ENCODE peak calls at places on chromosomes 11 and 22, in seven cellular contexts. L is IMR-90, X is H9, H is mesenchymal stem cell, Z is H1, K is mesendoderm, Y is trophoblast cell. N is an unnamed sample.

GRCh38 chr11:72813740-72814138 is 472 bp upstream of the ATG16L2 start:
- DNase-seq in L (peak; percentile 66), X (peak; percentile 75), H (no peak), Z (no peak), K (no peak), Y (peak; percentile 83), N (no peak)

GRCh38 chr11:20308601-20309000 is 54.9 kb upstream of the HTATIP2 start:
- DNase-seq in L (no peak), X (no peak), H (no peak), Z (no peak), K (no peak), Y (no peak), N (no peak)

GRCh38 chr22:25406510-25407210 is 157.8 kb upstream of the GRK3 start:
- DNase-seq in L (no peak), X (no peak), H (peak; percentile 25), Z (no peak), K (no peak), Y (peak; percentile 13), N (no peak)

GRCh38 chr22:30305519-30305905 is 16.2 kb upstream of the CASTOR1 start:
- DNase-seq in L (no peak), X (no peak), H (peak; percentile 30), Z (no peak), K (no peak), Y (no peak), N (no peak)

GRCh38 chr11:121244861-121245260 is 47.7 kb upstream of the SC5D start:
- DNase-seq in L (no peak), X (no peak), H (no peak), Z (no peak), K (no peak), Y (no peak), N (no peak)

GRCh38 chr11:86155210-86155844 is 86.4 kb upstream of the PICALM start:
- DNase-seq in L (no peak), X (no peak), H (no peak), Z (no peak), K (no peak), Y (no peak), N (no peak)

GRCh38 chr11:77407613-77408012 is 66.3 kb downstream of the PAK1 start:
- DNase-seq in L (peak; percentile 92), X (no peak), H (peak; percentile 78), Z (no peak), K (peak; percentile 37), Y (no peak), N (no peak)

GRCh38 chr11:18723991-18724390 is 2.0 kb downstream of the IGSF22 start:
- DNase-seq in L (no peak), X (no peak), H (no peak), Z (no peak), K (no peak), Y (no peak), N (no peak)

GRCh38 chr11:76637491-76638266 is 32.9 kb downstream of the LRRC32 start:
- DNase-seq in L (no peak), X (peak; percentile 14), H (no peak), Z (no peak), K (no peak), Y (no peak), N (no peak)

GRCh38 chr11:38990139-38990538 is 2392.1 kb upstream of the RAG2 start:
- DNase-seq in L (no peak), X (no peak), H (no peak), Z (no peak), K (no peak), Y (no peak), N (no peak)

GRCh38 chr11:19060629-19061028 is at the start of gene MRGPRX2:
- DNase-seq in L (no peak), X (no peak), H (no peak), Z (no peak), K (no peak), Y (no peak), N (no peak)

GRCh38 chr11:12318791-12319733 is 58.3 kb upstream of the PARVA start:
- DNase-seq in L (peak; percentile 89), X (no peak), H (peak; percentile 78), Z (no peak), K (no peak), Y (no peak), N (no peak)

GRCh38 chr11:32052218-32052617 is 38.7 kb upstream of the RCN1 start:
- DNase-seq in L (peak; percentile 58), X (peak; percentile 35), H (peak; percentile 57), Z (peak; percentile 73), K (peak; percentile 44), Y (peak; percentile 53), N (peak; percentile 47)

GRCh38 chr22:41480397-41480735 is 11.4 kb downstream of the ACO2 start:
- DNase-seq in L (peak; percentile 92), X (no peak), H (no peak), Z (no peak), K (no peak), Y (no peak), N (no peak)

GRCh38 chr11:123063396-123064267 is 1.7 kb upstream of the HSPA8 start:
- DNase-seq in L (peak; percentile 59), X (no peak), H (peak; percentile 78), Z (no peak), K (peak; percentile 51), Y (no peak), N (no peak)

GRCh38 chr22:25403752-25404471 is 160.6 kb upstream of the GRK3 start:
- DNase-seq in L (peak; percentile 41), X (no peak), H (peak; percentile 57), Z (no peak), K (peak; percentile 55), Y (no peak), N (no peak)

GRCh38 chr11:27795955-27796861 is 96.0 kb upstream of the BDNF start:
- DNase-seq in L (peak; percentile 9), X (peak; percentile 47), H (peak; percentile 27), Z (peak; percentile 47), K (peak; percentile 78), Y (no peak), N (peak; percentile 57)

GRCh38 chr11:63212742-63213141 is 30.7 kb downstream of the SLC22A25 start:
- DNase-seq in L (no peak), X (no peak), H (peak; percentile 22), Z (no peak), K (peak; percentile 19), Y (no peak), N (peak; percentile 8)

GRCh38 chr11:9962722-9963121 is 298.8 kb downstream of the SWAP70 start:
- DNase-seq in L (peak; percentile 23), X (no peak), H (no peak), Z (no peak), K (no peak), Y (no peak), N (no peak)

GRCh38 chr11:47502767-47503166 is 50.2 kb downstream of the CELF1 start:
- DNase-seq in L (no peak), X (no peak), H (no peak), Z (no peak), K (no peak), Y (no peak), N (no peak)

DNA sequence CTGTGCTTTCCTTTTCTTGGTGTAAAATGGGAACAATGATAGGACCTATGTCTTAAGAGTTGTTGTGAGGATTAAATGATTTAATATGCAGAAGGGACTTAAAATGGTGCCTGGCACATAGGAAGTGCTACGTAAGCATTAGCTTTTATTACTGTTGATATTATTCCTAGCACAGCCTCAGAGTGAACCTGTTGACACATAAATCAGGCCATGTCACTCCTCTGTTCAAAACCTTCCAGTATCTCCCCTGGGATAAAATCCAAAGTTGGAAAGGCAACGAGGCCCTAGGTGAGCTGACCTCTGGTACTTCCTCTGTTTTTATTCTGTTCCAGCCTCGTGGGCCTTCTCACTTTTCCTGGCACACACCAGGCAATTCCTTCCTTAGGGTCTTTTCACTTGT is 108.8 kb upstream of the CADM1 start:
- DNase-seq in L (no peak), X (no peak), H (no peak), Z (no peak), K (no peak), Y (no peak), N (no peak)
- H2AK5ac ChIP-seq in L (no peak overlapping the region), X (no peak overlapping the region), H (peak overlapping the region; percentile 64), Z (no peak overlapping the region), K (no peak overlapping the region), Y (no peak overlapping the region), N (no peak overlapping the region)

DNA sequence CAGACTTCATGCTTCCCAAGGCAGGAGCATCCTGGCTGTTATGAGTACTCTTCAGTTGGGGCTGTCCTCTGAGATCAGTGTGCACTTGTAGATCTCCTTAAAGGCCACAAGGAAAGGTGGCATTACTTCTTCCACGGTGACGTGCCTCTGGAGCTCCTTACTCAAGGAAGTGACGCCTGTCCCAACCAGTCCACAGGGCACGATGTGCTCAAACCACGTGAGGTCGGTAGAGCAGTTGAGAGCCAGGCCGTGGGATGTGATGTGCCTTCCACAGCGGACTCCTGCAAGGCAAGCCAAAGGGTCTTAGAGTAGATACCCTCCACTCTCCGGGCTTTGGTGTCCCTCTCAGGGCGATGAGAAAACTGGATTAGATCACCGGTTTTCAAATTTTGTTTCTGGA is 1.4 kb downstream of the LIPT2 start:
- DNase-seq in L (no peak), X (no peak), H (no peak), Z (no peak), K (peak; percentile 6), Y (no peak), N (no peak)
- H3K18ac ChIP-seq in L (no peak overlapping the region), X (peak overlapping the region; percentile 2), H (no peak overlapping the region), Z (no peak overlapping the region), K (peak overlapping the region; percentile 11), Y (no peak overlapping the region), N (peak overlapping the region; percentile 86)

GRCh38 chr22:20251491-20251890 is 16.6 kb downstream of the RTN4R start:
- DNase-seq in L (no peak), X (no peak), H (no peak), Z (no peak), K (no peak), Y (no peak), N (no peak)

GRCh38 chr22:20248461-20248959 is 19.6 kb downstream of the RTN4R start:
- DNase-seq in L (no peak), X (no peak), H (no peak), Z (no peak), K (no peak), Y (no peak), N (no peak)

GRCh38 chr22:20251981-20252380 is 16.1 kb downstream of the RTN4R start:
- DNase-seq in L (no peak), X (no peak), H (no peak), Z (no peak), K (no peak), Y (no peak), N (no peak)

GRCh38 chr22:20247608-20248171 is 20.4 kb downstream of the RTN4R start:
- DNase-seq in L (no peak), X (no peak), H (no peak), Z (no peak), K (no peak), Y (no peak), N (no peak)

DNA sequence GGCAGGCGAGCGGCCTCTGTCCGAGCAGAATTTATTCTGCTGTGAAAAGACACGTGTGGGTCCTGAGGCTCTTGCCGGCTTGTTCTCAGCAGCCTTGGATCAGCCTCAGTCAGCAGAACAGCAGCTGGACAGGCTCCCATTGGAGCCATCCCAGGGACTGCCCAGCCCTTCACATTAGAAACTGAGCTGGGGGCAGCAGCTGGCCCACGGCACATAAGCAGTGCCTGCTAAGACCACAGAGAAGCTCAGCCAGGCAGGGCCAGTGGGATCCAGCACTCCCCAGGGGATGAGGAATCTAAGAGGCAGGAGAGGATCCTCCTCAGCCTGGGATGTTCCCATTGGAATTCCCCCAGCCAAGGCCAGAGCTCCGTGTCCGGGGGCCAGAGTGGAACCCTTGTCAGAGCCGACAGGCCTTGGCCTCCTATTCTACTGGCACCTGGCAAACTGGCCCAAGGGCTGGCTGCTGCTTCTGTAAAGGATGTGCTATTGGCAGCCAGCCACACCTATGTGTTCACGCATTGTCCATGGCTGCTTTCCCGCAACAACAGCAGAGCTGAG is 18.2 kb downstream of the RTN4R start:
- DNase-seq in L (peak; percentile 39), X (no peak), H (no peak), Z (no peak), K (no peak), Y (no peak), N (no peak)
- H3K4me1 ChIP-seq in L (no peaks in the 10 kb centered on the region), X (no peaks in the 10 kb centered on the region), H (peaks cover 39% of the 10 kb centered on the region), Z (peaks cover 10% of the 10 kb centered on the region), K (peaks cover 3% of the 10 kb centered on the region), Y (no peaks in the 10 kb centered on the region), N (peaks cover 25% of the 10 kb centered on the region)

GRCh38 chr11:118628861-118629549 is 21.6 kb downstream of the PHLDB1 start:
- DNase-seq in L (no peak), X (no peak), H (no peak), Z (no peak), K (no peak), Y (no peak), N (no peak)
- H2AK5ac ChIP-seq in L (peak overlapping the region; percentile 35), X (no peak overlapping the region), H (no peak overlapping the region), Z (no peak overlapping the region), K (no peak overlapping the region), Y (no peak overlapping the region), N (no peak overlapping the region)